ENCODE peak calls at places on chromosomes 7 and 10, in ten cellular contexts. One of them, this sample, is unnamed.

GRCh38 chr10:132712698-132713232 is 73.2 kb downstream of the NKX6-2 start:
- DNase-seq in pancreas: peak
- DNase-seq in A549: no peak
- DNase-seq in hepatocyte: no peak
- DNase-seq in AG10803: no peak
- DNase-seq in choroid plexus epithelial cell: no peak
- DNase-seq in heart right ventricle: no peak
- DNase-seq in tibial nerve: no peak
- DNase-seq in AG09309: no peak
- DNase-seq in NB4: no peak
- DNase-seq in this sample: no peak

GRCh38 chr7:2357165-2357564 is 2.5 kb downstream of the EIF3B start:
- DNase-seq in pancreas: no peak
- DNase-seq in A549: no peak
- DNase-seq in hepatocyte: no peak
- DNase-seq in AG10803: no peak
- DNase-seq in choroid plexus epithelial cell: no peak
- DNase-seq in heart right ventricle: no peak
- DNase-seq in tibial nerve: no peak
- DNase-seq in AG09309: no peak
- DNase-seq in NB4: no peak
- DNase-seq in this sample: no peak

GRCh38 chr10:127853868-127854768 is 38.6 kb downstream of the CLRN3 start:
- DNase-seq in pancreas: peak
- DNase-seq in A549: peak
- DNase-seq in hepatocyte: peak
- DNase-seq in AG10803: peak
- DNase-seq in choroid plexus epithelial cell: peak
- DNase-seq in heart right ventricle: peak
- DNase-seq in tibial nerve: peak
- DNase-seq in AG09309: peak
- DNase-seq in NB4: peak
- DNase-seq in this sample: peak

GRCh38 chr10:118543714-118544400 is 51.6 kb downstream of the PRLHR start:
- DNase-seq in pancreas: peak
- DNase-seq in A549: peak
- DNase-seq in hepatocyte: peak
- DNase-seq in AG10803: peak
- DNase-seq in choroid plexus epithelial cell: peak
- DNase-seq in heart right ventricle: no peak
- DNase-seq in tibial nerve: no peak
- DNase-seq in AG09309: no peak
- DNase-seq in NB4: peak
- DNase-seq in this sample: peak

GRCh38 chr10:97882142-97883091 is 32.8 kb downstream of the GOLGA7B start:
- DNase-seq in pancreas: no peak
- DNase-seq in A549: peak
- DNase-seq in hepatocyte: no peak
- DNase-seq in AG10803: peak
- DNase-seq in choroid plexus epithelial cell: peak
- DNase-seq in heart right ventricle: no peak
- DNase-seq in tibial nerve: no peak
- DNase-seq in AG09309: peak
- DNase-seq in NB4: peak
- DNase-seq in this sample: peak

GRCh38 chr7:134140889-134141867 is 14.0 kb downstream of the LRGUK start:
- DNase-seq in pancreas: peak
- DNase-seq in A549: peak
- DNase-seq in hepatocyte: peak
- DNase-seq in AG10803: peak
- DNase-seq in choroid plexus epithelial cell: peak
- DNase-seq in heart right ventricle: peak
- DNase-seq in tibial nerve: peak
- DNase-seq in AG09309: no peak
- DNase-seq in NB4: peak
- DNase-seq in this sample: peak

GRCh38 chr7:70788276-70788675 is 343.7 kb upstream of the GALNT17 start:
- DNase-seq in pancreas: no peak
- DNase-seq in A549: no peak
- DNase-seq in hepatocyte: no peak
- DNase-seq in AG10803: no peak
- DNase-seq in choroid plexus epithelial cell: no peak
- DNase-seq in heart right ventricle: no peak
- DNase-seq in tibial nerve: no peak
- DNase-seq in AG09309: no peak
- DNase-seq in NB4: no peak
- DNase-seq in this sample: peak

GRCh38 chr7:42869131-42870020 is 42.5 kb downstream of the C7orf25 start:
- DNase-seq in pancreas: no peak
- DNase-seq in A549: no peak
- DNase-seq in hepatocyte: peak
- DNase-seq in AG10803: no peak
- DNase-seq in choroid plexus epithelial cell: peak
- DNase-seq in heart right ventricle: no peak
- DNase-seq in tibial nerve: no peak
- DNase-seq in AG09309: no peak
- DNase-seq in NB4: peak
- DNase-seq in this sample: peak

GRCh38 chr10:113854019-113854756 is at the start of the genes DCLRE1A and NHLRC2:
- DNase-seq in pancreas: peak
- DNase-seq in A549: peak
- DNase-seq in hepatocyte: peak
- DNase-seq in AG10803: peak
- DNase-seq in choroid plexus epithelial cell: peak
- DNase-seq in heart right ventricle: peak
- DNase-seq in tibial nerve: peak
- DNase-seq in AG09309: peak
- DNase-seq in NB4: peak
- DNase-seq in this sample: peak

GRCh38 chr7:104779888-104780287 is 234.1 kb upstream of the KMT2E start:
- DNase-seq in pancreas: no peak
- DNase-seq in A549: no peak
- DNase-seq in hepatocyte: no peak
- DNase-seq in AG10803: no peak
- DNase-seq in choroid plexus epithelial cell: no peak
- DNase-seq in heart right ventricle: no peak
- DNase-seq in tibial nerve: no peak
- DNase-seq in AG09309: no peak
- DNase-seq in NB4: no peak
- DNase-seq in this sample: no peak
- H3K4me3 ChIP-seq in pancreas: no peak
- H3K4me3 ChIP-seq in A549: no peak
- H3K4me3 ChIP-seq in hepatocyte: no peak
- H3K4me3 ChIP-seq in AG10803: no peak
- H3K4me3 ChIP-seq in choroid plexus epithelial cell: no peak
- H3K4me3 ChIP-seq in heart right ventricle: no peak
- H3K4me3 ChIP-seq in tibial nerve: no peak
- H3K4me3 ChIP-seq in AG09309: no peak
- H3K4me3 ChIP-seq in NB4: no peak
- H3K4me3 ChIP-seq in this sample: no peak

GRCh38 chr7:117839507-117839906 is 33.7 kb downstream of the CTTNBP2 start:
- DNase-seq in pancreas: no peak
- DNase-seq in A549: no peak
- DNase-seq in hepatocyte: no peak
- DNase-seq in AG10803: no peak
- DNase-seq in choroid plexus epithelial cell: no peak
- DNase-seq in heart right ventricle: no peak
- DNase-seq in tibial nerve: no peak
- DNase-seq in AG09309: no peak
- DNase-seq in NB4: no peak
- DNase-seq in this sample: no peak

GRCh38 chr7:117829450-117829849 is 43.8 kb downstream of the CTTNBP2 start:
- DNase-seq in pancreas: no peak
- DNase-seq in A549: peak
- DNase-seq in hepatocyte: no peak
- DNase-seq in AG10803: no peak
- DNase-seq in choroid plexus epithelial cell: no peak
- DNase-seq in heart right ventricle: no peak
- DNase-seq in tibial nerve: no peak
- DNase-seq in AG09309: no peak
- DNase-seq in NB4: no peak
- DNase-seq in this sample: no peak

GRCh38 chr7:117830422-117830954 is 42.8 kb downstream of the CTTNBP2 start:
- DNase-seq in pancreas: no peak
- DNase-seq in A549: no peak
- DNase-seq in hepatocyte: no peak
- DNase-seq in AG10803: no peak
- DNase-seq in choroid plexus epithelial cell: no peak
- DNase-seq in heart right ventricle: no peak
- DNase-seq in tibial nerve: peak
- DNase-seq in AG09309: no peak
- DNase-seq in NB4: no peak
- DNase-seq in this sample: peak

GRCh38 chr7:117837841-117838240 is 35.4 kb downstream of the CTTNBP2 start:
- DNase-seq in pancreas: no peak
- DNase-seq in A549: no peak
- DNase-seq in hepatocyte: peak
- DNase-seq in AG10803: no peak
- DNase-seq in choroid plexus epithelial cell: no peak
- DNase-seq in heart right ventricle: no peak
- DNase-seq in tibial nerve: no peak
- DNase-seq in AG09309: no peak
- DNase-seq in NB4: no peak
- DNase-seq in this sample: no peak

GRCh38 chr7:117834983-117835664 is 38.1 kb downstream of the CTTNBP2 start:
- DNase-seq in pancreas: no peak
- DNase-seq in A549: no peak
- DNase-seq in hepatocyte: no peak
- DNase-seq in AG10803: no peak
- DNase-seq in choroid plexus epithelial cell: peak
- DNase-seq in heart right ventricle: no peak
- DNase-seq in tibial nerve: no peak
- DNase-seq in AG09309: no peak
- DNase-seq in NB4: peak
- DNase-seq in this sample: no peak
- TF ChIP-seq CTCF in pancreas: no peak
- TF ChIP-seq CTCF in A549: no peak
- TF ChIP-seq CTCF in hepatocyte: no peak
- TF ChIP-seq CTCF in AG10803: no peak
- TF ChIP-seq CTCF in choroid plexus epithelial cell: no peak
- TF ChIP-seq CTCF in heart right ventricle: no peak
- TF ChIP-seq CTCF in tibial nerve: no peak
- TF ChIP-seq CTCF in AG09309: no peak
- TF ChIP-seq CTCF in NB4: no peak
- TF ChIP-seq CTCF in this sample: no peak

DNA sequence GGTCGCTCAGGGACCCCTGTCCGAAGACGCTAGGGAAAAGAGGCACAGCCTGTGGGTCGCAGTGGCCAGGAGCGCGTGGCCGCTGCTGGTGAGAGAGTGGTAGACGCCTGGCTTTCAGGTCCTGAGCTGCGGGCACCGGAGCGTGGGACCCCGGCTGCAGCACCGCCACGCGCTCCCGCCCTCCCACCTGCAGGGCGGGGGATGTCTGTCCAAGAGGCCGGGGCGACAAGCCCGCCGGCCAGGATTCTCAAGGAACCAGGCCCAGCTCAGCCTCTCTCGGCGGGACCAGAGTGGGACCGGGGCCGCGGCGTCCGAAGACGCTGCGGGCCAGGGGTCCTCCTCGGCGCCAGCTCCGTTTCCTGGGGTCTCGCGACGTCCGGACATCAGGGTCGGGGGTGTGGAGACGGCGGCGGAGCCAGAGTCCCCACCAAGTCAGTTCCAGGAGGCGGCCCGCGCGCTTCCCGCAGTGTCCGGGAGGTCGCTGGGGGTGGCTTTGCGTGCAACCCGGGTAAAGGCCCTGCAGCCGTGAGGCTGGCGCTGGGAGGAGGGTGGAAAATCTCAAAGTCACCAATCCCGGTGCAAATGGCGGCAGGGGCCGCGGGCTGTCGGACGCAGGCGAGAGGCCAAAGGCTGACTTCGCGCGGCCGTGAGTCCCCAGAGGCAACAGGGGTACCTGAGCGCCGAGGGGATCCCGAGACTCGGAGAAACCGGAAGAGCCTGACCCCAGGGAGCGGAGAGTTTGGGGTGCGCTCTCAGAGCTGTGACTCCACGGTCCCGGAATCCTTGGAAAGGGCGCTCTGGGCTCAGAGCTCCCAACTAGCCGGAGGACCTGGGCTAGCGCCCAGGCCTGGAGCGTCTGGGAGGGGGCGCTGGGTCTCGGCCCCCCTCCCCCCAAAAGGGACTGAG is 5.4 kb downstream of the ZNF503 start:
- DNase-seq in pancreas: peak
- DNase-seq in A549: no peak
- DNase-seq in hepatocyte: peak
- DNase-seq in AG10803: peak
- DNase-seq in choroid plexus epithelial cell: no peak
- DNase-seq in heart right ventricle: no peak
- DNase-seq in tibial nerve: no peak
- DNase-seq in AG09309: no peak
- DNase-seq in NB4: no peak
- DNase-seq in this sample: no peak
- H3K4me3 ChIP-seq in pancreas: peak
- H3K4me3 ChIP-seq in A549: no peak
- H3K4me3 ChIP-seq in hepatocyte: peak
- H3K4me3 ChIP-seq in AG10803: peak
- H3K4me3 ChIP-seq in choroid plexus epithelial cell: peak
- H3K4me3 ChIP-seq in heart right ventricle: peak
- H3K4me3 ChIP-seq in tibial nerve: peak
- H3K4me3 ChIP-seq in AG09309: peak
- H3K4me3 ChIP-seq in NB4: no peak
- H3K4me3 ChIP-seq in this sample: peak

GRCh38 chr10:51052152-51052551 is 22.1 kb upstream of the PRKG1 start:
- DNase-seq in pancreas: no peak
- DNase-seq in A549: no peak
- DNase-seq in hepatocyte: no peak
- DNase-seq in AG10803: peak
- DNase-seq in choroid plexus epithelial cell: no peak
- DNase-seq in heart right ventricle: no peak
- DNase-seq in tibial nerve: no peak
- DNase-seq in AG09309: no peak
- DNase-seq in NB4: no peak
- DNase-seq in this sample: no peak

GRCh38 chr10:51048792-51049191 is 25.5 kb upstream of the PRKG1 start:
- DNase-seq in pancreas: no peak
- DNase-seq in A549: no peak
- DNase-seq in hepatocyte: no peak
- DNase-seq in AG10803: no peak
- DNase-seq in choroid plexus epithelial cell: no peak
- DNase-seq in heart right ventricle: no peak
- DNase-seq in tibial nerve: no peak
- DNase-seq in AG09309: no peak
- DNase-seq in NB4: no peak
- DNase-seq in this sample: no peak

GRCh38 chr10:51046668-51047067 is 27.6 kb upstream of the PRKG1 start:
- DNase-seq in pancreas: no peak
- DNase-seq in A549: no peak
- DNase-seq in hepatocyte: no peak
- DNase-seq in AG10803: no peak
- DNase-seq in choroid plexus epithelial cell: no peak
- DNase-seq in heart right ventricle: no peak
- DNase-seq in tibial nerve: no peak
- DNase-seq in AG09309: no peak
- DNase-seq in NB4: no peak
- DNase-seq in this sample: no peak

DNA sequence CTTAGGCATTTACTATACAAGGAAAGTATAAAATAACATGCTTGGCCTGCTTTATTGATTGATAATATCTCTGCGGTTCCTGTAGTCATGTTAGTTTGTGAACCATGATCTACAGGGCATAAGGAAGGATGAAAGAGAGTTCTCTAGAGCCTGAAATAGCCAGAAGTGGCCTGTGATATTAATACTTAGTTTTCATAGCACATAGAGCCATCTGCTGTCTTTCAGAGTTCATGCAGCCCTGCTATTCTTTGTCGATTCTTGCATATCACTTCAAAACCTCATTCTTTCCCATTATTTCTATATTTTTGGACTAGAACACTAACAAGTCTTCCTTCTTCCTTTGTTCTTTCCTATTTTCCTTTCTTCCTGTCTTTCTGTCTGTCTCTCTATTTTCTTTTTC is 26.4 kb upstream of the PRKG1 start:
- DNase-seq in pancreas: no peak
- DNase-seq in A549: no peak
- DNase-seq in hepatocyte: no peak
- DNase-seq in AG10803: no peak
- DNase-seq in choroid plexus epithelial cell: peak
- DNase-seq in heart right ventricle: no peak
- DNase-seq in tibial nerve: no peak
- DNase-seq in AG09309: no peak
- DNase-seq in NB4: no peak
- DNase-seq in this sample: no peak
- TF ChIP-seq CTCF in pancreas: no peak
- TF ChIP-seq CTCF in A549: no peak
- TF ChIP-seq CTCF in hepatocyte: peak
- TF ChIP-seq CTCF in AG10803: peak
- TF ChIP-seq CTCF in choroid plexus epithelial cell: peak
- TF ChIP-seq CTCF in heart right ventricle: peak
- TF ChIP-seq CTCF in tibial nerve: no peak
- TF ChIP-seq CTCF in AG09309: peak
- TF ChIP-seq CTCF in NB4: no peak
- TF ChIP-seq CTCF in this sample: peak